ENCODE peak calls at places on chromosomes 4 and X, in seven cellular contexts. V, A, E, C, I, U and M are unnamed samples.

GRCh38 chr4:2154215-2154614 is 87.7 kb downstream of the HAUS3 start:
- DNase-seq in V (no peak), A (no peak), E (no peak), C (peak; percentile 34), I (no peak), U (no peak), M (no peak)

GRCh38 chr4:7999279-7999678 is 59.6 kb upstream of the AFAP1 start:
- DNase-seq in V (no peak), A (no peak), E (no peak), C (no peak), I (no peak), U (no peak), M (no peak)

GRCh38 chr4:77433102-77433733 is 172.4 kb upstream of the CXCL13 start:
- DNase-seq in V (no peak), A (peak; percentile 50), E (no peak), C (peak; percentile 58), I (peak; percentile 12), U (peak; percentile 49), M (peak; percentile 72)

GRCh38 chr4:32560306-32560705 is 1840.1 kb downstream of the PCDH7 start:
- DNase-seq in V (no peak), A (peak; percentile 76), E (no peak), C (peak; percentile 3), I (peak; percentile 37), U (no peak), M (peak; percentile 11)

GRCh38 chr4:102091656-102092055 is 253.6 kb downstream of the SLC39A8 start:
- DNase-seq in V (no peak), A (no peak), E (no peak), C (no peak), I (no peak), U (no peak), M (no peak)

GRCh38 chr4:161505141-161505540 is 658.7 kb downstream of the FSTL5 start:
- DNase-seq in V (no peak), A (no peak), E (no peak), C (no peak), I (no peak), U (no peak), M (no peak)

GRCh38 chr4:102554482-102554881 is 53.3 kb downstream of the NFKB1 start:
- DNase-seq in V (no peak), A (peak; percentile 16), E (no peak), C (peak; percentile 87), I (no peak), U (peak; percentile 22), M (no peak)

GRCh38 chr4:4521767-4522166 is 20.1 kb downstream of the STX18 start:
- DNase-seq in V (no peak), A (no peak), E (no peak), C (no peak), I (no peak), U (no peak), M (no peak)

GRCh38 chr4:76156635-76157034 is 8.4 kb upstream of the NUP54 start:
- DNase-seq in V (no peak), A (peak; percentile 35), E (no peak), C (peak; percentile 27), I (no peak), U (no peak), M (no peak)

GRCh38 chr4:53100801-53101581 is 238.9 kb downstream of the RASL11B start:
- DNase-seq in V (no peak), A (peak; percentile 69), E (no peak), C (peak; percentile 81), I (no peak), U (peak; percentile 62), M (no peak)

GRCh38 chrX:12979011-12979629 is 4.2 kb downstream of the TMSB4X start:
- DNase-seq in V (no peak), A (no peak), E (no peak), C (no peak), I (no peak), U (no peak), M (no peak)

GRCh38 chr4:71184195-71184781 is 154.5 kb upstream of the SLC4A4 start:
- DNase-seq in V (peak; percentile 18), A (peak; percentile 58), E (no peak), C (peak; percentile 69), I (no peak), U (peak; percentile 42), M (peak; percentile 84)

GRCh38 chr4:157992038-157992706 is 180.7 kb downstream of the GASK1B start:
- DNase-seq in V (no peak), A (peak; percentile 89), E (no peak), C (peak; percentile 92), I (peak; percentile 25), U (peak; percentile 66), M (peak; percentile 84)

GRCh38 chr4:146521543-146522097 is at the start of gene SLC10A7:
- DNase-seq in V (peak; percentile 47), A (peak; percentile 87), E (no peak), C (peak; percentile 76), I (peak; percentile 24), U (peak; percentile 56), M (peak; percentile 83)

GRCh38 chrX:97504435-97504834 is 620.7 kb downstream of the RPA4 start:
- DNase-seq in V (no peak), A (no peak), E (no peak), C (no peak), I (no peak), U (no peak), M (peak; percentile 41)

GRCh38 chrX:44032479-44032878 is 59.3 kb upstream of the NDP start:
- DNase-seq in V (no peak), A (no peak), E (no peak), C (no peak), I (no peak), U (no peak), M (no peak)

GRCh38 chr4:102525099-102525498 is 23.9 kb downstream of the NFKB1 start:
- DNase-seq in V (no peak), A (no peak), E (no peak), C (peak; percentile 86), I (no peak), U (no peak), M (no peak)

GRCh38 chrX:108223606-108224005 is 132.0 kb downstream of the ATG4A start:
- DNase-seq in V (no peak), A (no peak), E (no peak), C (no peak), I (no peak), U (no peak), M (no peak)

GRCh38 chrX:129540725-129541184 is 696 bp downstream of the OCRL start:
- DNase-seq in V (no peak), A (peak; percentile 16), E (no peak), C (no peak), I (peak; percentile 4), U (no peak), M (peak; percentile 3)

GRCh38 chr4:129455462-129455861 is 359.5 kb downstream of the C4orf33 start:
- DNase-seq in V (no peak), A (no peak), E (no peak), C (no peak), I (peak; percentile 66), U (no peak), M (no peak)

GRCh38 chr4:109702950-109703663 is at the start of gene CASP6:
- DNase-seq in V (peak; percentile 67), A (peak; percentile 89), E (peak; percentile 43), C (peak; percentile 73), I (peak; percentile 57), U (peak; percentile 63), M (peak; percentile 85)

GRCh38 chr4:85607624-85608023 is 132.7 kb downstream of the ARHGAP24 start:
- DNase-seq in V (no peak), A (no peak), E (no peak), C (no peak), I (peak; percentile 83), U (no peak), M (no peak)

GRCh38 chr4:54433686-54434085 is 204.6 kb downstream of the PDGFRA start:
- DNase-seq in V (no peak), A (peak; percentile 64), E (no peak), C (peak; percentile 66), I (no peak), U (peak; percentile 3), M (peak; percentile 72)

GRCh38 chr4:41896648-41897047 is 38.6 kb upstream of the TMEM33 start:
- DNase-seq in V (no peak), A (no peak), E (no peak), C (no peak), I (no peak), U (no peak), M (no peak)

GRCh38 chr4:139641218-139641617 is 24.4 kb upstream of the MGST2 start:
- DNase-seq in V (no peak), A (peak; percentile 69), E (no peak), C (peak; percentile 57), I (no peak), U (peak; percentile 60), M (peak; percentile 16)

GRCh38 chr4:140136509-140136908 is 17.5 kb downstream of the MAML3 start:
- DNase-seq in V (no peak), A (peak; percentile 83), E (no peak), C (peak; percentile 69), I (no peak), U (peak; percentile 47), M (no peak)

GRCh38 chrX:45851434-45851991 is 650.8 kb upstream of the DIPK2B start:
- DNase-seq in V (peak; percentile 35), A (peak; percentile 70), E (no peak), C (no peak), I (peak; percentile 33), U (no peak), M (peak; percentile 83)